ENCODE peak calls at places on chromosomes 5 and 9, in six cellular contexts. One of them, this sample, is unnamed.

GRCh38 chr5:177194278-177194677 is 60.7 kb downstream of the NSD1 start:
- DNase-seq in BE2C: peak; percentile 13
- DNase-seq in brain microvascular endothelial cell: peak; percentile 84
- DNase-seq in CD8-positive, alpha-beta T cell: no peak
- DNase-seq in AG09319: peak; percentile 90
- DNase-seq in lower leg skin: no peak
- DNase-seq in this sample: no peak

GRCh38 chr5:83711982-83712601 is 8.6 kb downstream of the HAPLN1 start:
- DNase-seq in lower leg skin: no peak
- DNase-seq in brain microvascular endothelial cell: peak; percentile 53
- DNase-seq in CD8-positive, alpha-beta T cell: no peak
- DNase-seq in AG09319: no peak
- DNase-seq in BE2C: peak; percentile 53
- DNase-seq in this sample: peak; percentile 62

GRCh38 chr5:74865293-74865798 is 841 bp downstream of the FAM169A start:
- DNase-seq in CD8-positive, alpha-beta T cell: no peak
- DNase-seq in lower leg skin: no peak
- DNase-seq in BE2C: no peak
- DNase-seq in AG09319: no peak
- DNase-seq in brain microvascular endothelial cell: no peak
- DNase-seq in this sample: peak; percentile 22

GRCh38 chr5:14595877-14596276 is 14.3 kb downstream of the OTULINL start:
- DNase-seq in BE2C: no peak
- DNase-seq in CD8-positive, alpha-beta T cell: no peak
- DNase-seq in AG09319: no peak
- DNase-seq in brain microvascular endothelial cell: no peak
- DNase-seq in lower leg skin: no peak
- DNase-seq in this sample: no peak

GRCh38 chr5:108148715-108149139 is 233.2 kb downstream of the FBXL17 start:
- DNase-seq in AG09319: no peak
- DNase-seq in brain microvascular endothelial cell: peak; percentile 32
- DNase-seq in CD8-positive, alpha-beta T cell: no peak
- DNase-seq in BE2C: peak; percentile 13
- DNase-seq in lower leg skin: no peak
- DNase-seq in this sample: no peak

GRCh38 chr9:128293091-128293490 is 17.0 kb downstream of the SWI5 start:
- DNase-seq in AG09319: no peak
- DNase-seq in CD8-positive, alpha-beta T cell: no peak
- DNase-seq in BE2C: peak; percentile 27
- DNase-seq in lower leg skin: no peak
- DNase-seq in brain microvascular endothelial cell: no peak
- DNase-seq in this sample: no peak

GRCh38 chr5:151092750-151093149 is 11.9 kb upstream of the TNIP1 start:
- DNase-seq in AG09319: no peak
- DNase-seq in lower leg skin: no peak
- DNase-seq in CD8-positive, alpha-beta T cell: no peak
- DNase-seq in BE2C: no peak
- DNase-seq in brain microvascular endothelial cell: peak; percentile 66
- DNase-seq in this sample: no peak

GRCh38 chr9:2087500-2088313 is 72.6 kb downstream of the SMARCA2 start:
- DNase-seq in AG09319: no peak
- DNase-seq in BE2C: no peak
- DNase-seq in CD8-positive, alpha-beta T cell: no peak
- DNase-seq in brain microvascular endothelial cell: peak; percentile 43
- DNase-seq in lower leg skin: no peak
- DNase-seq in this sample: no peak

GRCh38 chr9:102113191-102113590 is 374.7 kb upstream of the GRIN3A start:
- DNase-seq in lower leg skin: no peak
- DNase-seq in BE2C: no peak
- DNase-seq in AG09319: no peak
- DNase-seq in brain microvascular endothelial cell: no peak
- DNase-seq in CD8-positive, alpha-beta T cell: no peak
- DNase-seq in this sample: no peak

GRCh38 chr5:100430268-100430900 is 104.8 kb upstream of the FAM174A start:
- DNase-seq in CD8-positive, alpha-beta T cell: peak; percentile 20
- DNase-seq in lower leg skin: no peak
- DNase-seq in BE2C: peak; percentile 68
- DNase-seq in brain microvascular endothelial cell: peak; percentile 41
- DNase-seq in AG09319: no peak
- DNase-seq in this sample: peak; percentile 54

GRCh38 chr5:171494452-171495121 is 75.1 kb downstream of the FGF18 start:
- DNase-seq in AG09319: peak; percentile 85
- DNase-seq in lower leg skin: peak; percentile 92
- DNase-seq in CD8-positive, alpha-beta T cell: no peak
- DNase-seq in BE2C: peak; percentile 87
- DNase-seq in brain microvascular endothelial cell: peak; percentile 36
- DNase-seq in this sample: peak; percentile 78

GRCh38 chr5:143066556-143067281 is 296.5 kb downstream of the ARHGAP26 start:
- DNase-seq in lower leg skin: no peak
- DNase-seq in CD8-positive, alpha-beta T cell: no peak
- DNase-seq in brain microvascular endothelial cell: no peak
- DNase-seq in AG09319: no peak
- DNase-seq in BE2C: no peak
- DNase-seq in this sample: no peak

DNA sequence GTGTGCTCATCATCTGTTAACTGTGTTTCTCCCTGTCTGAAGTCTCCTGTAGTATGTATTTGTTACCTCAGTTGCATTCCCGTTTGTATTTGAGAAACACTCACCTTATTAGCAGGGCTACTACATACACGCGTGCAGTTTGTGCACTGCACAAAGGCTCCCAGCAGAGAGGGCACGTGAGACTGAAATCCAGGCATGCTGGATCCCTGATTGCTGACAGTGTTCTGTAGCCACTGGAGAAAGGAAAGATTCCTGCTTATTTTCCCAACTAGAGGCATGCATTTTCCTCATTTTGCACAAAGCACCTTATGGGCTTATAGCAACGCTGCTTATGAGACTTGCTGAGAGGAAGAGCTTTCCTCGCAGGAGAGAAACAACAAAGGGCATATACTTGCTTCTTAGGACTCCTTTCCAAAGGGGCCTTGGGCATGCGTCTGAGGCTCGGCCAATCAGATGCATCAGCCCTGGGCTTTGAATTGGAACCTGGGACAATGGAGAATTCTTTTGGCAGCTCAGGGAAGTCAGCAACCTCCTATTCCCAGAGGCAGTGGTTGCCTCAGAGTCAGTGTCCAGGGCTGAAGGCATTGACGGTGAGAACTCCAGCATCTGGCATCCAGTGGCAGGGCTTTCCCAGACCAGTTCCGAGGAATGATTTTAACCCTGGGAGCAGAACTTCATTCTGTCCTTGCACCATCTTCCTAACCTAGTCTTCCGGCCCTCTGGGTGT is 9.9 kb upstream of the MEGF10 start:
- DNase-seq in lower leg skin: no peak
- DNase-seq in brain microvascular endothelial cell: no peak
- DNase-seq in BE2C: peak; percentile 24
- DNase-seq in CD8-positive, alpha-beta T cell: no peak
- DNase-seq in AG09319: no peak
- DNase-seq in this sample: no peak
- TF ChIP-seq CTCF in lower leg skin: no peak
- TF ChIP-seq CTCF in brain microvascular endothelial cell: peak; percentile 40
- TF ChIP-seq CTCF in BE2C: peak; percentile 32
- TF ChIP-seq CTCF in CD8-positive, alpha-beta T cell: no peak
- TF ChIP-seq CTCF in AG09319: peak; percentile 0
- TF ChIP-seq CTCF in this sample: no peak

GRCh38 chr5:169350759-169351240 is 49.9 kb upstream of the SLIT3 start:
- DNase-seq in BE2C: peak; percentile 83
- DNase-seq in AG09319: peak; percentile 94
- DNase-seq in lower leg skin: no peak
- DNase-seq in CD8-positive, alpha-beta T cell: no peak
- DNase-seq in brain microvascular endothelial cell: peak; percentile 89
- DNase-seq in this sample: no peak
- TF ChIP-seq CTCF in BE2C: no peak
- TF ChIP-seq CTCF in AG09319: no peak
- TF ChIP-seq CTCF in lower leg skin: no peak
- TF ChIP-seq CTCF in CD8-positive, alpha-beta T cell: no peak
- TF ChIP-seq CTCF in brain microvascular endothelial cell: peak; percentile 20
- TF ChIP-seq CTCF in this sample: no peak

GRCh38 chr5:93790401-93790800 is 49.0 kb upstream of the POU5F2 start:
- DNase-seq in CD8-positive, alpha-beta T cell: no peak
- DNase-seq in lower leg skin: no peak
- DNase-seq in brain microvascular endothelial cell: peak; percentile 7
- DNase-seq in AG09319: no peak
- DNase-seq in BE2C: no peak
- DNase-seq in this sample: no peak
- TF ChIP-seq CTCF in CD8-positive, alpha-beta T cell: no peak
- TF ChIP-seq CTCF in lower leg skin: no peak
- TF ChIP-seq CTCF in brain microvascular endothelial cell: no peak
- TF ChIP-seq CTCF in AG09319: no peak
- TF ChIP-seq CTCF in BE2C: no peak
- TF ChIP-seq CTCF in this sample: no peak

GRCh38 chr5:179376701-179377420 is 31.6 kb upstream of the ADAMTS2 start:
- DNase-seq in CD8-positive, alpha-beta T cell: no peak
- DNase-seq in AG09319: no peak
- DNase-seq in brain microvascular endothelial cell: no peak
- DNase-seq in lower leg skin: peak; percentile 74
- DNase-seq in BE2C: no peak
- DNase-seq in this sample: no peak
- TF ChIP-seq CTCF in CD8-positive, alpha-beta T cell: no peak
- TF ChIP-seq CTCF in AG09319: no peak
- TF ChIP-seq CTCF in brain microvascular endothelial cell: no peak
- TF ChIP-seq CTCF in lower leg skin: no peak
- TF ChIP-seq CTCF in BE2C: no peak
- TF ChIP-seq CTCF in this sample: no peak

GRCh38 chr9:121538221-121538620 is 38.6 kb upstream of the GGTA1 start:
- DNase-seq in CD8-positive, alpha-beta T cell: no peak
- DNase-seq in BE2C: no peak
- DNase-seq in brain microvascular endothelial cell: no peak
- DNase-seq in AG09319: no peak
- DNase-seq in lower leg skin: peak; percentile 83
- DNase-seq in this sample: no peak
- TF ChIP-seq CTCF in CD8-positive, alpha-beta T cell: no peak
- TF ChIP-seq CTCF in BE2C: peak; percentile 28
- TF ChIP-seq CTCF in brain microvascular endothelial cell: peak; percentile 8
- TF ChIP-seq CTCF in AG09319: no peak
- TF ChIP-seq CTCF in lower leg skin: no peak
- TF ChIP-seq CTCF in this sample: no peak

DNA sequence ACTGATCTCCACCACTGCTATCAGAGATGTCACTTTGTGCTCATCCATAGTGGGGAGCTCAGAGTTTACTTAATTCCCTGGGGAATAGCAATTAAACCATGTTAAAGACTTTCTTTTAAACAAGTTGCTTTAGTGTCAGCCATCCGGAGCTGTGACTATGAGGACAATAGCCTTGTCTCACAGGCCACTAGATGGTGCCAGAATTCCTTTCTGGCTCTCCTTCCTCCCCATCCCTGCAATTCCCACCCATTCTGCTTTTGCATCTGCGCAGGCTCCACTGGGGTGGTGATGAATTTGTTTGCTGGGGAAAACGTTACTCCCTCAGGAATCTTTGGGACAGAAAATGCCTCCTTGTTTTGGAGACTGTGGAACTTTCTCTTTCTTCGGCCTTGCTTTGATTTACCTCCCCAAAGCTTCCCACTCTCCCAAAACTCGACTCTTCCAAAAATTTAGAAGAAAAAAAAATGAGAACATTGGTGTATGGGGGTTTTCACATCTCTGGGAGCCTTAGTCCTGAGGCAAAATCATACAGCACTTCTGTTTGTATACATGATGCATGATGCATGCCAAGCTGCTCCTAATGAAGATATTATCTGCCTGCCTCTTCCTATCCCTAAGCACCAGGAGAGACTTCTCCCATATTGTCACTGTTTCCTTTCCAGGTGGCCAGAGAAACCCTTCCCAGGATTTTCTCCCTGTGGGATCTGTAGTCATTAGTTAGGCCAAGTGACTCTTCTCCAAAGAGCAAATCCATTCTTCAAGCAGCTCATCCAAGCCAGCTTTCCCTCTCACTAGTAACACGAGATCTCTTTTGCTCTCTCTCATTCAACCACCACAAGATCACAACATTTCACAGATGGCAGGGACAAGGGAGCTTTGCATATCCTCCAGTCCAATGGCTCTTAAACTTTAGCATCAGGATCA is 466.1 kb downstream of the TLR4 start:
- DNase-seq in AG09319: no peak
- DNase-seq in lower leg skin: no peak
- DNase-seq in BE2C: peak; percentile 54
- DNase-seq in CD8-positive, alpha-beta T cell: no peak
- DNase-seq in brain microvascular endothelial cell: peak; percentile 43
- DNase-seq in this sample: peak; percentile 62
- TF ChIP-seq CTCF in AG09319: peak; percentile 21
- TF ChIP-seq CTCF in lower leg skin: no peak
- TF ChIP-seq CTCF in BE2C: peak; percentile 86
- TF ChIP-seq CTCF in CD8-positive, alpha-beta T cell: no peak
- TF ChIP-seq CTCF in brain microvascular endothelial cell: peak; percentile 56
- TF ChIP-seq CTCF in this sample: peak; percentile 78

DNA sequence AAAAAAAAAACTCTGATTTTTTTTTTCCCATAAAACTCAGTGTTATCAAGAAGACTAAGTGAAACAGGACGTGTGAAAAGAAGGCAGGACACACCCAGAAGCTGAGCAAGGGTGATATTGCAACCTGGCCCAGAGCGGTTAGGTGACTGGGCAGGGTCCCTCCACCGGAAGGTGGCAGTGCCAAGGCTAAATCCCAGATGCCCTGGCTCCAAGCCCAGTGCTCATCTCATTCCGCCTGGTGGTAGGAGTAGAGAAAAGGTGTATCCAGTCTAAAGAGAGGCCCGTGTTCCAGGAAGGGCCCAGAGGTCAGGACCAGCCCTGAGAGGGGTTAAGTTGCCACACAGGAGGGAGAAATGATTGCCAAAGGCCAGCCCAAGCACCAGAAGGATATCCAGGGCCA is 51.5 kb upstream of the SAP30L start:
- DNase-seq in lower leg skin: no peak
- DNase-seq in CD8-positive, alpha-beta T cell: no peak
- DNase-seq in brain microvascular endothelial cell: no peak
- DNase-seq in AG09319: no peak
- DNase-seq in BE2C: no peak
- DNase-seq in this sample: no peak
- TF ChIP-seq CTCF in lower leg skin: no peak
- TF ChIP-seq CTCF in CD8-positive, alpha-beta T cell: no peak
- TF ChIP-seq CTCF in brain microvascular endothelial cell: no peak
- TF ChIP-seq CTCF in AG09319: no peak
- TF ChIP-seq CTCF in BE2C: peak; percentile 19
- TF ChIP-seq CTCF in this sample: no peak